ENCODE peak calls at places on chromosomes 13 and 19, in ten cellular contexts. S is PC-3, E is uterus, B is cardiac muscle cell, C is breast epithelium, G is thoracic aorta, R is AG04450, J is pancreas, A is mammary epithelial cell, D is lung. Y is an unnamed sample.

GRCh38 chr13:102401305-102401704 is 543 bp downstream of the FGF14 start:
- DNase-seq in S (no peak), E (no peak), B (no peak), C (no peak), G (no peak), R (no peak), J (no peak), A (peak), D (no peak), Y (no peak)

GRCh38 chr13:30108913-30109237 is 198.5 kb downstream of the KATNAL1 start:
- DNase-seq in S (peak), E (no peak), B (no peak), C (peak), G (no peak), R (no peak), J (peak), A (peak), D (peak), Y (no peak)

GRCh38 chr13:110444226-110444653 is 117.3 kb downstream of the RAB20 start:
- DNase-seq in S (peak), E (peak), B (peak), C (no peak), G (no peak), R (no peak), J (no peak), A (peak), D (no peak), Y (no peak)

GRCh38 chr19:56112313-56112709 is 8.8 kb downstream of the ZNF787 start:
- DNase-seq in S (no peak), E (no peak), B (no peak), C (no peak), G (no peak), R (no peak), J (no peak), A (no peak), D (no peak), Y (no peak)

GRCh38 chr13:99382428-99383133 is 75.4 kb upstream of the GPR183 start:
- DNase-seq in S (no peak), E (no peak), B (no peak), C (no peak), G (no peak), R (no peak), J (no peak), A (peak), D (no peak), Y (no peak)

GRCh38 chr13:95355491-95355890 is 54.2 kb upstream of the ABCC4 start:
- DNase-seq in S (peak), E (no peak), B (peak), C (no peak), G (no peak), R (peak), J (no peak), A (peak), D (no peak), Y (no peak)

GRCh38 chr13:31274345-31274870 is 74.6 kb downstream of the B3GLCT start:
- DNase-seq in S (no peak), E (no peak), B (peak), C (no peak), G (no peak), R (no peak), J (no peak), A (no peak), D (no peak), Y (no peak)

GRCh38 chr19:31261019-31261595 is 88.1 kb downstream of the TSHZ3 start:
- DNase-seq in S (no peak), E (peak), B (no peak), C (no peak), G (no peak), R (no peak), J (no peak), A (no peak), D (no peak), Y (no peak)

GRCh38 chr13:102642475-102642874 is 45.7 kb downstream of the TPP2 start:
- DNase-seq in S (no peak), E (peak), B (no peak), C (peak), G (no peak), R (no peak), J (peak), A (no peak), D (peak), Y (peak)

GRCh38 chr13:102903659-102904407 is 58.0 kb downstream of the ERCC5 start:
- DNase-seq in S (peak), E (no peak), B (peak), C (no peak), G (no peak), R (no peak), J (no peak), A (peak), D (no peak), Y (no peak)

GRCh38 chr19:10288662-10289166 is 1.0 kb upstream of the ICAM5 start:
- DNase-seq in S (peak), E (no peak), B (peak), C (no peak), G (no peak), R (no peak), J (no peak), A (no peak), D (peak), Y (no peak)

GRCh38 chr13:104592127-104592526 is 1525.9 kb upstream of the SLC10A2 start:
- DNase-seq in S (peak), E (no peak), B (peak), C (no peak), G (no peak), R (peak), J (no peak), A (peak), D (no peak), Y (no peak)

GRCh38 chr19:4016486-4016885 is 8.9 kb downstream of the PIAS4 start:
- DNase-seq in S (no peak), E (no peak), B (no peak), C (no peak), G (no peak), R (no peak), J (peak), A (no peak), D (no peak), Y (no peak)

GRCh38 chr19:33700408-33700757 is 78.6 kb downstream of the CHST8 start:
- DNase-seq in S (no peak), E (no peak), B (no peak), C (no peak), G (no peak), R (no peak), J (no peak), A (no peak), D (no peak), Y (no peak)

GRCh38 chr13:76854894-76855293 is 31.3 kb downstream of the KCTD12 start:
- DNase-seq in S (peak), E (no peak), B (no peak), C (no peak), G (no peak), R (no peak), J (no peak), A (peak), D (no peak), Y (no peak)

DNA sequence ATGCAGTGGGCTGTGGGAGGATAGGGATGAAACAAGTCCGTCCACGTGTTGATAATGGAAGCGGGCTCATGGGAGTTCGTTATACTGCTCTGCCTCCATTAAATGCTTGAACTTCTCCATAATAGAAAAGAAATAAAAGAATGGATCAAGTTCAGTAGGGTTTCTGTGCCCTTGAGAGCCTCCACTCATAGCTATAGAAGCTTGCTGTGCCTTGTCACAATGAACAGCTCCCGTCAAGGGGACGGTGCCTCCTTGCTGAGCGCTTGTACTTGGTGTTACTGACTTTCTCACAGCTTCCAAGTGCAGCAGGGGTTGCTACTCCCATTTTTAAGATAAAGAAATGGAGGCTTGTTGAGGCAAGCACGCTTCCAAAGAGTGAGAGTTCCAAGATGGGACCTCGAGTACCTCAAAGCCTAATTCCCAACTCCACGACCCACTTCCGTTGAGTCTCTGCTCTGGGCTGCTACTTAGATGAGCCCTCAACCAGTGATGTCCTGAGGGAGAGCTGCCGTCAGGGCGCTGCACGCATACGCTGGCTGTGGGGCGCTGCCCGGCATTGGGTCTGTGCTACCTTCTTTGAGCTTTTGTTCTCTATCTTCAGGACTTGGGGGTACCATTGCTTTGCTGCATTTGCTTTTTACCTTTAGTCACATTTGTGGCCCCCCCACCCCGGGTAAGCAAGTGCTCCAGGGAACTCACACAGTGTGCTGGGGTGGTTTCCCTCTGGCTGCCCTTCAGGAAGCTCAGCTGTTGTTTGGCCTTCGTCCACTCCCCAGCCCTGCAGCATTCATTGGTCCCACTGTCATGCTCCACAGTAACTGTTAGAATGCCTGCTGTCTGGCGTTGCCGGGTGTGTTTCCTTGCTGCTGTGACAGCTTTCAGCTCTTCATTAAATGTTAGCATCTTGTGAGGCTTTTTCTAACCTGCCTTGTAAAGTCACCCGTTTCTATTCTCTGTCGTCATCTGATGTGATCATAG is 9.5 kb downstream of the SNRNP70 start:
- DNase-seq in S (no peak), E (no peak), B (no peak), C (no peak), G (no peak), R (no peak), J (no peak), A (no peak), D (no peak), Y (peak)
- H3K27ac ChIP-seq in S (no peak), E (no peak), B (peak), C (no peak), G (no peak), R (no peak), J (no peak), A (no peak), D (no peak), Y (peak)

DNA sequence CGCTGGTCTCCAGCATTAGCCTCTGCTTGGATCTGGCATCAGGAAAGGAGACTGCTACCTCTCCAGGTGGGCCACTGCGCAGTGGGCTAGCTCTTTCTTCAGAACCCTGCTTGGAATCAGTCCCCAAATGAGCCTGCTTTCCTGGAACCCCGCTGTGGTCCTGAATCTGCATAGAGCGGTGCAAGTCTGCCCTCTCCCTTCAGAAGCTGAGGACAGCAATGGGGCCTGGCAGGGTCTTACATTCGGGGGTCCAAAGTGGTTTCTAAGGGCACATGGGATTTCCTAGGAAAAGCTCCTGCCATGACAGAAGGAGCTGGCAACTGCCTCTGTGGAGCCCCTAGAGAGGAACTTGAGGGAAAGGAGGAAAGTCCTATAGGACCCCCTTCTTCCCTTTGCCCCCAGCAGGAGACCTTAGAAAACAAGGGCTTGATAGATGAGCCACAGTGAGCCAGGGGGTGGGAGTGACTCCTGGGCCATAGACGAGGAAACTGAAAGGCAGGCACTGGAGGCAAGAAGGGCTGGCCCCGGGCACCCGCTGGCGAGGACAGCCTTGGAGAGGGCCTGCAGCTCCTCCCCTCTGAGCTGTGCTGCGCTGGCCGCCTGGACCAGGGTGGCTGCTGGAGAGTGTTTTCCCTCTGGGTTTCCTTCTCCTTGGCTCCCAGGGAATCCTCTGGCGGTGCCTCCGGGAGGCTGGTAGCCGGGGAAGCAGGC is 1.4 kb upstream of the VSTM2B start:
- DNase-seq in S (no peak), E (no peak), B (no peak), C (no peak), G (no peak), R (no peak), J (no peak), A (peak), D (no peak), Y (no peak)
- TF ChIP-seq CTCF in S (no peak), E (no peak), B (no peak), C (no peak), G (no peak), R (no peak), J (no peak), A (no peak), D (no peak), Y (no peak)

GRCh38 chr19:18647371-18647767 is 10.5 kb downstream of the KLHL26 start:
- DNase-seq in S (no peak), E (no peak), B (no peak), C (no peak), G (no peak), R (no peak), J (no peak), A (no peak), D (no peak), Y (no peak)

GRCh38 chr19:18647807-18648206 is 11.0 kb downstream of the KLHL26 start:
- DNase-seq in S (no peak), E (no peak), B (no peak), C (no peak), G (no peak), R (no peak), J (no peak), A (no peak), D (no peak), Y (no peak)

GRCh38 chr19:18645035-18645511 is 8.2 kb downstream of the KLHL26 start:
- DNase-seq in S (no peak), E (no peak), B (no peak), C (no peak), G (peak), R (no peak), J (no peak), A (no peak), D (no peak), Y (no peak)

GRCh38 chr19:18646535-18647370 is 9.9 kb downstream of the KLHL26 start:
- DNase-seq in S (no peak), E (no peak), B (no peak), C (no peak), G (no peak), R (no peak), J (no peak), A (no peak), D (no peak), Y (no peak)

DNA sequence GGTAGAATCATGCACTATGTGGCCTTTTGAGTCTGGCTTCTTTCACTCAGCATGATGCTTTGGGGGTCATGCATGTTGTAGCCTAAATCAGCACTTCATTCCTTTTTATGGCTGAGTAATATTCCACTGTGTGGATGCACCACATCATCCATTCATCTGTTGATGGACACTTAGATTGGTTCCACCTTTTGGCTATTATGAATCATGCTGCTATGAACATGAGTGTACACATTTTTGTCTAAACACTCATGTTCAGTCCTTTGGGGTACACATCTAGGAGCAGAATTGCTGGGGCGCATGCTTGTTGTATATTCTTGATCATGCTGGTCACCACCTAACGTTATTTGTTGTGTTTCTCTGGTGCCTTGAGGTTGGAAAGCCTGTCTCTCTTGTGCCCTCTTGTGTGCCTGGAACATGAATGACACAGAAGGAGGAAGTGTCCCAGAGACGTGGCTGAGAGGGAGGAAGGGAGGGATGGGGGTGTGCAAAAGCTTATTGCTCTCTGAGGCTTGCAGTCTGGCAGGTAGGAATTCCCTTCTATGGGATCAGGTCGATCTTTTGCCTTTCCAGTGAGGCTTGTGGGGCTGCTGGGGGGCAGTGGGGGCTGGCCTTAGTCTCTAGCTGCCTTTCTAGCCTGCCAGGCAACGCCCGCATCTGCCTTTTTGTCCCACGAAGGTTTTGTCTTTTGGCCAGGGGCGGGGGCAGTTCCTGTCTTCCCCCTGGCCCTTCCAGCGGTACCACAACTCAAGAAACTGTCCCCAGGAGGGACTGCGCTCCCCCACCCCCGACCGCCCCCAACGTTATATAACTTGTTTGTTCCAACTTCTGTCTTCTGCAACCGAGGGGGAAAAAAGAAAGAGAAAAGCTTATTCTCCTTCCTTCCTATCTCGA is 7.6 kb downstream of the KLHL26 start:
- DNase-seq in S (no peak), E (no peak), B (no peak), C (no peak), G (no peak), R (no peak), J (no peak), A (peak), D (no peak), Y (no peak)
- H3K4me3 ChIP-seq in S (no peak), E (no peak), B (no peak), C (peak), G (peak), R (no peak), J (no peak), A (no peak), D (no peak), Y (no peak)

GRCh38 chr13:33490461-33491327 is 205.1 kb upstream of the STARD13 start:
- DNase-seq in S (no peak), E (no peak), B (peak), C (no peak), G (no peak), R (no peak), J (no peak), A (no peak), D (no peak), Y (no peak)

GRCh38 chr13:33494596-33495214 is 209.2 kb upstream of the STARD13 start:
- DNase-seq in S (peak), E (no peak), B (peak), C (no peak), G (no peak), R (peak), J (no peak), A (peak), D (no peak), Y (no peak)

GRCh38 chr13:33497146-33497845 is 211.7 kb upstream of the STARD13 start:
- DNase-seq in S (peak), E (no peak), B (peak), C (no peak), G (no peak), R (no peak), J (no peak), A (no peak), D (no peak), Y (no peak)

GRCh38 chr13:33493672-33494365 is 208.3 kb upstream of the STARD13 start:
- DNase-seq in S (no peak), E (no peak), B (peak), C (no peak), G (no peak), R (no peak), J (no peak), A (no peak), D (no peak), Y (no peak)

DNA sequence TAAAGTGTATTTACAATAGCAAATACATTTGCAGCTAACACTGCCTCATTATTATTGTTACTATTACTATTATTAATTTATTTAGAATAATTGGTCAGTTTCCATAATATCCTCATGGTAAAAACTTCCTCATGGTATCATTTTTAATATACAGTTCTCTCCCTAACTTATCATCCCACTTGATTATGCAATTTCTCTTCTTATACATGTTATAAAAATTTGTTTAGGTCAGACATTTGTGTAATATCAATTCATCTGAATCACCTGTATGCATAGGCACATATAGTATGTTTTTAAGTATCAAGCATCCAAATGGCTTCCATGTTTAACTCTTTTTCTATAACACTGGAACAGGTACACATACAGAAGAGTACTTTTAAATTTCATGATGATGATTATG is 210.8 kb upstream of the STARD13 start:
- DNase-seq in S (no peak), E (no peak), B (no peak), C (no peak), G (no peak), R (no peak), J (no peak), A (no peak), D (no peak), Y (no peak)
- H3K27ac ChIP-seq in S (peak), E (no peak), B (no peak), C (no peak), G (no peak), R (no peak), J (no peak), A (no peak), D (no peak), Y (no peak)

Y was measured in psoas muscle.